ENCODE peak calls at places on chromosomes 3 and 15, in six cellular contexts. M, Q, Y, S, C and U are unnamed samples.

GRCh38 chr3:142523921-142524566 is 54.5 kb downstream of the ATR start:
- DNase-seq in M (peak), Q (no peak), Y (peak), S (no peak), C (no peak), U (no peak)

GRCh38 chr3:151037746-151038145 is 47.7 kb upstream of the MED12L start:
- DNase-seq in M (no peak), Q (peak), Y (peak), S (no peak), C (no peak), U (no peak)

GRCh38 chr3:53531749-53532148 is 37.3 kb downstream of the CACNA1D start:
- DNase-seq in M (no peak), Q (no peak), Y (no peak), S (no peak), C (no peak), U (no peak)

GRCh38 chr15:47384776-47385175 is 332.5 kb upstream of the SEMA6D start:
- DNase-seq in M (no peak), Q (no peak), Y (peak), S (no peak), C (no peak), U (no peak)

GRCh38 chr3:195385526-195385925 is 57.3 kb downstream of the ACAP2 start:
- DNase-seq in M (no peak), Q (peak), Y (peak), S (no peak), C (no peak), U (no peak)

GRCh38 chr15:60563539-60564404 is 84.8 kb upstream of the ICE2 start:
- DNase-seq in M (no peak), Q (no peak), Y (no peak), S (no peak), C (no peak), U (no peak)

GRCh38 chr15:85795320-85795668 is 569 bp upstream of the KLHL25 start:
- DNase-seq in M (no peak), Q (no peak), Y (no peak), S (no peak), C (no peak), U (no peak)

GRCh38 chr3:72488736-72489030 is 359.6 kb downstream of the SHQ1 start:
- DNase-seq in M (no peak), Q (no peak), Y (peak), S (no peak), C (no peak), U (no peak)

GRCh38 chr15:38690737-38691332 is 126.2 kb upstream of the RASGRP1 start:
- DNase-seq in M (peak), Q (peak), Y (peak), S (peak), C (no peak), U (peak)

GRCh38 chr15:99734575-99734974 is 1.3 kb upstream of the LYSMD4 start:
- DNase-seq in M (no peak), Q (no peak), Y (no peak), S (no peak), C (no peak), U (no peak)
- TF ChIP-seq SMC3 in M (no peak), Q (no peak), Y (no peak), S (no peak), C (no peak), U (no peak)

DNA sequence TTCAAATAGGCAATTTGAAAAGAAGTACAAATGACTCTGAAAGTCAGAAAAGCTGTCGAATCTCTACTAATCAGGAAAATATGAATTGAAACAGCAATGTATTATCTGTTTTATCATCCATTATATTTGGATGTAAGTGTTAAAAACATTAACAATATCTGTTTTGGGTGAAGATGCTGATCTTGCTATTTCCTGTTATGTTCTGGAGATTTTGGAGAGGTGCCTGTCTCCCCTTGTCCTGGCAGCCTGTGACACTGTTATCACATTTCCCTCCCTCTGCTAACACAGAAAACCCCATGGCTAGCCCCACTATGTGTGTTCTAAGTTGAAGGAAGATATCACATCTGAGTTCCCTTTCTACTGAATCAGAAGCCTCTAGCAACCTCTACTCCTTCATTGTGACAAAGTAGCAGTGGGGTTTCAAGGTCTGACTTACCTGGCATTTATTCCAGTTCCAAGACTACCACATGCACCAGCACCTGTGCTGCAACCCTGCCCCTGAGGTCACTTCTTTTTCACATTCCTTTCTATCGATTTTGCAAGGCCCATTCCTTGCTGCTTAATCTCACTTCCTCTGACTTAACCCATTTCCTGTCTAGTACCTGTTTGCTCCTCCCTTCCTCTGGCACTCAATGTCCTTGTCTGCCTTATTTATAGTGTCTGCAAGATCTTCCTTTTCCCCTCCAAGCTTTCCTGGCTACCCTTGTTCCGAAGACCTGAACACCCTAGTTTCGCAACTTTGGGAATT is 95.4 kb upstream of the COL8A1 start:
- DNase-seq in M (no peak), Q (no peak), Y (no peak), S (no peak), C (no peak), U (no peak)
- TF ChIP-seq SMC3 in M (no peak), Q (no peak), Y (no peak), S (no peak), C (no peak), U (no peak)

DNA sequence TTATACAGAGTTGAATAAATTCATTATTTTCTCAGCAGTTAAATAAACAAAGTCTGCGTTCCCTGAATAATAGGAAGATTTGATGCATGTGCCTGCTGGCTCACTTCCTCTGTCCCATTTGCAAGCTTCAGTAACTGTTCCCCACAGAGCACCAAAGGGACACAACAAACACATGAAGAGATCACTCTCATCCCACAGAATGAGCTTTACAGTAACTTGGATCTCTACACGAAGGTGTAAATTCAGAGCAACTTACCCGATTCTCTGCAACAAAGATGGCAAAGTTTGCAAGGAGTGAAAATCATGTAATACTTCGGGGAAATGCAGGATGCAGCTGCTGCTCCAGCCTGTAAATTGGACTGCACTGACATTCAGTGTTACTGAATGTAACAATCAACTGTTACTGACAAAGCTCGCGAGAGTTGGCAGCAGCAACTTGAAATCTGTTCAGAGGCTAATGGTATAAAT is at the start of gene BCHE:
- DNase-seq in M (no peak), Q (peak), Y (peak), S (no peak), C (no peak), U (no peak)
- TF ChIP-seq SMC3 in M (no peak), Q (no peak), Y (no peak), S (no peak), C (no peak), U (no peak)

GRCh38 chr15:97563516-97563915 is 397.0 kb upstream of the ARRDC4 start:
- DNase-seq in M (no peak), Q (no peak), Y (no peak), S (no peak), C (no peak), U (no peak)

GRCh38 chr15:97567411-97567810 is 393.1 kb upstream of the ARRDC4 start:
- DNase-seq in M (no peak), Q (no peak), Y (no peak), S (no peak), C (no peak), U (no peak)

GRCh38 chr15:97561529-97561928 is 399.0 kb upstream of the ARRDC4 start:
- DNase-seq in M (no peak), Q (no peak), Y (no peak), S (no peak), C (no peak), U (no peak)

DNA sequence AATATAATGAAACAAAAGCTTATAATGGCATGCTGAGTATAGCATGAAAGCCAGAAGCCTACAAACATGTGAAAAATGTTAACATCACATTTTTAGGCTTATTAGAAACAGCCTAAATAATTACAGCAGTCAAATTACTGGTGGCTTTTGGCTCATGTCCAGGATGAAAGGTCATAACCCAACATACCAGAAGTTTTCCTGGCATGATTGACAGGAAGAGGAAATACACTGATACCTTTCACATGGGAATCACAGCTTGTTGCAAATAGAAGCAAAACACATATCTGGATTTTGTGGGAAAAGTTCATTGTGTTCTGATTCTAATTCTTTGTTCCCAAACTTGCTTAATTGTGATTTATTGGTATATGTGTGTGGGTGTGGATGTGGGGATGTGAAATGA is 393.5 kb upstream of the ARRDC4 start:
- DNase-seq in M (no peak), Q (no peak), Y (no peak), S (no peak), C (no peak), U (no peak)
- TF ChIP-seq SMC3 in M (no peak), Q (no peak), Y (no peak), S (no peak), C (no peak), U (no peak)

DNA sequence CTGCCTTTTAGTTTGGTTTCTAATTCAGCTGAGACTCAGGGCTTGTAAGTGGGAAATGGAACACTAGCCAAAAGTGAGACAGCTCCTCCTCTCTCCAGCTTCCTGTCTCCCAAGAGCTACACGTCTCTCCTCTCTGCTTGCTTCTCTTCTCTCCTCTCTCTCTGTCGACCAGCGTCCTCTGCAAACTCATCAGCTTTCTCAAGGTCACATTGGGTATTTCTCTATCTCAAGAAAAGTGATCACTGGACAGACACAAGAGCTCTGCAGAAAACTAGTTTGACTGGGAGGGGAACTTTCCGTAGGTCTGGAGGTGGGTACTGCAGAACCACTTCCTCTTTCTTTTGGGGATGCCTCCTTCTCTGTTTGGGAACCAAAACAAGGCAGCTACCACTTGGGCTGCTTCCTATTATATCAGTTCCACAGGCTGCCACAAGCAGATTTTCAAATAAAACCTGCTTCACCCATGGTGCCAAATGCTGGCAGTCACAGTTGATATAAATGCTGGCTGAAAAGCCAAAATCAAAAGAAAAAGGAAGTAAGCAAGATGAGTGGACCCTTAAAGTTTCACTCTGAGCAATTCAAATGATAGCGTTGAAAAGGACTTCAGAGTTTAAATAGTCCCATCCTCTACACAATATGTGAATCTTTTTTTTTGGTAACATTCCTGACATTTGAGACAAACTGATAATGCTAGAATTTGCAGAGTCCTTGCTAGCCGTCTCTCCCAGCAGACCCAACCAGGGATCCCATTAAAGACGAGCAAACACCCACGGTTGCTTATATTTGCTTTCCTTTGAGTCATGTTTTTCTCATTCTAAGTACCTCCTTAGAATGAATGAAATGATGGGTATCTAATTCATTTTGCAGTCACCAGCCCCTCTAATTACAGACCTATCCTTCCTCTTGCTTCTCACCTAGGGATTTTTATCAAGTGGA is 7.2 kb upstream of the DYNC1LI1 start:
- DNase-seq in M (no peak), Q (no peak), Y (peak), S (no peak), C (peak), U (no peak)
- TF ChIP-seq SMC3 in M (no peak), Q (no peak), Y (no peak), S (no peak), C (no peak), U (no peak)

GRCh38 chr3:126304704-126305103 is 52.5 kb downstream of the KLF15 start:
- DNase-seq in M (no peak), Q (no peak), Y (peak), S (no peak), C (no peak), U (no peak)

GRCh38 chr3:126304291-126304690 is 52.9 kb downstream of the KLF15 start:
- DNase-seq in M (no peak), Q (no peak), Y (no peak), S (no peak), C (no peak), U (no peak)

GRCh38 chr3:126305427-126305826 is 51.8 kb downstream of the KLF15 start:
- DNase-seq in M (no peak), Q (no peak), Y (peak), S (no peak), C (no peak), U (no peak)

GRCh38 chr3:126300761-126301481 is 56.3 kb downstream of the KLF15 start:
- DNase-seq in M (no peak), Q (no peak), Y (no peak), S (peak), C (no peak), U (no peak)

DNA sequence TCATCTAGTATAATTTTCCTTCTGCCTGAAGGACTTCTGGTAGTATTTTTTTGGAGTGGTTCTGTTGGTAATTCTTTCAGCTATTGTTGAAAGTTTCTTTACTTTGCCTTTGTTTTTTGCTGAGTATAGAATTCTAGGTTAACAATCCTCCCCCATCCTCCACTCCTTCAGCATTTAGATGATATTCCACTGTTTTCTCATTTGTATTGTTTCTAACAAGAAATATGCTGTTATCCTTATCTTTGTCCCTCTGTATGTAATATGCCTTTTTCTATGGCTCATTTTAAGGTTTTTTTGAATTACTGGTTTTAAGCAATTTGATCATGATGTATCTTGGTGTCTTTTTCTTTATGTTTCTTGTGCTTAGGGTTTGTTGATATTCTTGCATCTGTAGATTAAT is 53.9 kb downstream of the KLF15 start:
- DNase-seq in M (no peak), Q (no peak), Y (no peak), S (no peak), C (no peak), U (no peak)
- TF ChIP-seq SMC3 in M (no peak), Q (no peak), Y (no peak), S (no peak), C (no peak), U (no peak)

GRCh38 chr3:117589454-117589853 is 879.9 kb downstream of the TUSC7 start:
- DNase-seq in M (no peak), Q (no peak), Y (no peak), S (no peak), C (no peak), U (no peak)
- TF ChIP-seq SMC3 in M (no peak), Q (no peak), Y (no peak), S (no peak), C (no peak), U (no peak)

GRCh38 chr15:98799461-98799971 is 151.2 kb downstream of the IGF1R start:
- DNase-seq in M (no peak), Q (peak), Y (peak), S (peak), C (no peak), U (no peak)

GRCh38 chr15:98800437-98801233 is 152.3 kb downstream of the IGF1R start:
- DNase-seq in M (no peak), Q (peak), Y (peak), S (peak), C (no peak), U (peak)

GRCh38 chr15:98798375-98798893 is 150.1 kb downstream of the IGF1R start:
- DNase-seq in M (no peak), Q (no peak), Y (no peak), S (no peak), C (no peak), U (no peak)

GRCh38 chr15:98801234-98801561 is 152.9 kb downstream of the IGF1R start:
- DNase-seq in M (no peak), Q (no peak), Y (no peak), S (no peak), C (no peak), U (no peak)

DNA sequence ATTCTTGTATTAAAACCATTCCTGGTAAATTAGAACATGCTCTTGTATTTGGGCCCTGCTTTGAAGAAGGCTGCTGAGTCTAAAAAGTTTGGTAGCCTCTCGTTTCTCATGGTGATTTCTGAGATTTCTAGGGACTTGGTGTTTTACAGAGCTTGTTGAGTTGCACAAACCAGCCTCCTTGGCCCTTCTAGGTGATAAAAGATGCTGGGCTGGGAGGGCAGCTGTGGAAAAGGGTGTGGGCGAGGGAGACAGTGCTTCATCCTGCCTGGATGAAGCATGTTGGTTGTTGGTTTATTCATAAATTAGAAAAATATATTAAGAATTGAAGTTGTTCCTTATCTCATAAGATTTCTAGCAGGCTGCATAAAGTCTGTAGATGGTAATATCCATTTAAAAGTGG is 151.7 kb downstream of the IGF1R start:
- DNase-seq in M (no peak), Q (peak), Y (no peak), S (no peak), C (no peak), U (no peak)
- TF ChIP-seq SMC3 in M (no peak), Q (no peak), Y (no peak), S (no peak), C (no peak), U (no peak)